ENCODE peak calls at places on chromosomes 4 and X, in nine cellular contexts. One of them, this sample, is unnamed.

GRCh38 chr4:116953947-116954346 is 131.4 kb downstream of the TRAM1L1 start:
- DNase-seq in GM23338: no peak
- DNase-seq in dorsolateral prefrontal cortex: no peak
- DNase-seq in left ventricle myocardium inferior: no peak
- DNase-seq in cardiac muscle cell: no peak
- DNase-seq in progenitor cell of endocrine pancreas: no peak
- DNase-seq in fibroblast of lung: no peak
- DNase-seq in prostate gland: no peak
- DNase-seq in foreskin fibroblast: no peak
- DNase-seq in this sample: no peak

GRCh38 chr4:145276044-145276443 is 95.7 kb upstream of the OTUD4 start:
- DNase-seq in GM23338: no peak
- DNase-seq in dorsolateral prefrontal cortex: no peak
- DNase-seq in left ventricle myocardium inferior: no peak
- DNase-seq in cardiac muscle cell: no peak
- DNase-seq in progenitor cell of endocrine pancreas: no peak
- DNase-seq in fibroblast of lung: no peak
- DNase-seq in prostate gland: no peak
- DNase-seq in foreskin fibroblast: no peak
- DNase-seq in this sample: no peak

GRCh38 chr4:6506616-6507140 is 34.3 kb upstream of the PPP2R2C start:
- DNase-seq in GM23338: no peak
- DNase-seq in dorsolateral prefrontal cortex: no peak
- DNase-seq in left ventricle myocardium inferior: no peak
- DNase-seq in cardiac muscle cell: no peak
- DNase-seq in progenitor cell of endocrine pancreas: no peak
- DNase-seq in fibroblast of lung: no peak
- DNase-seq in prostate gland: no peak
- DNase-seq in foreskin fibroblast: no peak
- DNase-seq in this sample: no peak

GRCh38 chr4:87560802-87561201 is 31.6 kb upstream of the SPARCL1 start:
- DNase-seq in GM23338: no peak
- DNase-seq in dorsolateral prefrontal cortex: no peak
- DNase-seq in left ventricle myocardium inferior: no peak
- DNase-seq in cardiac muscle cell: no peak
- DNase-seq in progenitor cell of endocrine pancreas: no peak
- DNase-seq in fibroblast of lung: no peak
- DNase-seq in prostate gland: no peak
- DNase-seq in foreskin fibroblast: no peak
- DNase-seq in this sample: no peak

GRCh38 chr4:87014284-87014782 is 79.5 kb downstream of the AFF1 start:
- DNase-seq in GM23338: no peak
- DNase-seq in dorsolateral prefrontal cortex: no peak
- DNase-seq in left ventricle myocardium inferior: no peak
- DNase-seq in cardiac muscle cell: peak; percentile 74
- DNase-seq in progenitor cell of endocrine pancreas: no peak
- DNase-seq in fibroblast of lung: no peak
- DNase-seq in prostate gland: no peak
- DNase-seq in foreskin fibroblast: peak; percentile 58
- DNase-seq in this sample: no peak

GRCh38 chr4:102344520-102344954 is 745 bp downstream of the SLC39A8 start:
- DNase-seq in GM23338: peak; percentile 68
- DNase-seq in dorsolateral prefrontal cortex: peak; percentile 76
- DNase-seq in left ventricle myocardium inferior: peak; percentile 53
- DNase-seq in cardiac muscle cell: peak; percentile 61
- DNase-seq in progenitor cell of endocrine pancreas: peak; percentile 48
- DNase-seq in fibroblast of lung: peak; percentile 69
- DNase-seq in prostate gland: peak; percentile 28
- DNase-seq in foreskin fibroblast: peak; percentile 73
- DNase-seq in this sample: no peak

GRCh38 chrX:10781847-10782530 is 161.6 kb upstream of the MID1 start:
- DNase-seq in GM23338: no peak
- DNase-seq in dorsolateral prefrontal cortex: no peak
- DNase-seq in left ventricle myocardium inferior: no peak
- DNase-seq in cardiac muscle cell: no peak
- DNase-seq in progenitor cell of endocrine pancreas: no peak
- DNase-seq in fibroblast of lung: peak; percentile 7
- DNase-seq in prostate gland: no peak
- DNase-seq in foreskin fibroblast: peak; percentile 20
- DNase-seq in this sample: no peak

GRCh38 chr4:780730-781492 is 45.0 kb downstream of the CPLX1 start:
- DNase-seq in GM23338: no peak
- DNase-seq in dorsolateral prefrontal cortex: no peak
- DNase-seq in left ventricle myocardium inferior: no peak
- DNase-seq in cardiac muscle cell: no peak
- DNase-seq in progenitor cell of endocrine pancreas: no peak
- DNase-seq in fibroblast of lung: no peak
- DNase-seq in prostate gland: no peak
- DNase-seq in foreskin fibroblast: no peak
- DNase-seq in this sample: no peak

GRCh38 chrX:105543271-105543670 is 279.1 kb upstream of the NRK start:
- DNase-seq in GM23338: peak; percentile 21
- DNase-seq in dorsolateral prefrontal cortex: no peak
- DNase-seq in left ventricle myocardium inferior: no peak
- DNase-seq in cardiac muscle cell: no peak
- DNase-seq in progenitor cell of endocrine pancreas: no peak
- DNase-seq in fibroblast of lung: no peak
- DNase-seq in prostate gland: no peak
- DNase-seq in foreskin fibroblast: no peak
- DNase-seq in this sample: no peak

GRCh38 chrX:40262641-40263560 is 165.1 kb upstream of the BCOR start:
- DNase-seq in GM23338: no peak
- DNase-seq in dorsolateral prefrontal cortex: no peak
- DNase-seq in left ventricle myocardium inferior: no peak
- DNase-seq in cardiac muscle cell: peak; percentile 69
- DNase-seq in progenitor cell of endocrine pancreas: no peak
- DNase-seq in fibroblast of lung: peak; percentile 62
- DNase-seq in prostate gland: no peak
- DNase-seq in foreskin fibroblast: peak; percentile 74
- DNase-seq in this sample: no peak

GRCh38 chrX:70033348-70033747 is 16.4 kb downstream of the AWAT2 start:
- DNase-seq in GM23338: peak; percentile 76
- DNase-seq in dorsolateral prefrontal cortex: no peak
- DNase-seq in left ventricle myocardium inferior: no peak
- DNase-seq in cardiac muscle cell: peak; percentile 50
- DNase-seq in progenitor cell of endocrine pancreas: no peak
- DNase-seq in fibroblast of lung: no peak
- DNase-seq in prostate gland: no peak
- DNase-seq in foreskin fibroblast: peak; percentile 20
- DNase-seq in this sample: no peak

GRCh38 chr4:98778206-98778605 is 119.8 kb upstream of the TSPAN5 start:
- DNase-seq in GM23338: no peak
- DNase-seq in dorsolateral prefrontal cortex: no peak
- DNase-seq in left ventricle myocardium inferior: no peak
- DNase-seq in cardiac muscle cell: peak; percentile 89
- DNase-seq in progenitor cell of endocrine pancreas: no peak
- DNase-seq in fibroblast of lung: peak; percentile 80
- DNase-seq in prostate gland: no peak
- DNase-seq in foreskin fibroblast: peak; percentile 83
- DNase-seq in this sample: no peak

GRCh38 chrX:24498975-24499374 is 33.9 kb downstream of the PDK3 start:
- DNase-seq in GM23338: peak; percentile 11
- DNase-seq in dorsolateral prefrontal cortex: no peak
- DNase-seq in left ventricle myocardium inferior: no peak
- DNase-seq in cardiac muscle cell: peak; percentile 14
- DNase-seq in progenitor cell of endocrine pancreas: no peak
- DNase-seq in fibroblast of lung: peak; percentile 6
- DNase-seq in prostate gland: no peak
- DNase-seq in foreskin fibroblast: peak; percentile 14
- DNase-seq in this sample: no peak

GRCh38 chrX:80879143-80879542 is 69.5 kb upstream of the BRWD3 start:
- DNase-seq in GM23338: no peak
- DNase-seq in dorsolateral prefrontal cortex: no peak
- DNase-seq in left ventricle myocardium inferior: no peak
- DNase-seq in cardiac muscle cell: no peak
- DNase-seq in progenitor cell of endocrine pancreas: no peak
- DNase-seq in fibroblast of lung: no peak
- DNase-seq in prostate gland: peak; percentile 9
- DNase-seq in foreskin fibroblast: no peak
- DNase-seq in this sample: no peak

GRCh38 chrX:80879916-80880315 is 70.2 kb upstream of the BRWD3 start:
- DNase-seq in GM23338: no peak
- DNase-seq in dorsolateral prefrontal cortex: no peak
- DNase-seq in left ventricle myocardium inferior: no peak
- DNase-seq in cardiac muscle cell: no peak
- DNase-seq in progenitor cell of endocrine pancreas: no peak
- DNase-seq in fibroblast of lung: peak; percentile 6
- DNase-seq in prostate gland: peak; percentile 3
- DNase-seq in foreskin fibroblast: no peak
- DNase-seq in this sample: no peak

DNA sequence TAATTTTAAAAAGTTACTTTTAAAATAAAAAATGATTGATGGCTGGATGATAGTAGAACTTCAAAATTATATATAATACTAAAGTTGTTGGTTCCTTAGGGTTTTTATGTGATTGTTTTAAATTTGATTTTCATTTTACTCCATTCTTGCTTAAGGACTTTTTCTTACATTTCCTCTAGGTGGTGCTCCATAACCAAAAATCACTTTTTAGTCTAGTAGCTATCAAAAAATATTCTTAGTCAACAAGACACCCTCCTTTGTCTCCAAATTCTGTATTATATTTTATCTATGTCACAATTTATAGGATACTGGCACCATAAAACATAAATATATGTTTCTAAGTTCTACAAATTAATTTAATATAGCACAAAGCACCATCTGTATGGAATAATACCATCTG is 67.2 kb upstream of the BRWD3 start:
- DNase-seq in GM23338: peak; percentile 43
- DNase-seq in dorsolateral prefrontal cortex: no peak
- DNase-seq in left ventricle myocardium inferior: no peak
- DNase-seq in cardiac muscle cell: peak; percentile 51
- DNase-seq in progenitor cell of endocrine pancreas: no peak
- DNase-seq in fibroblast of lung: peak; percentile 19
- DNase-seq in prostate gland: no peak
- DNase-seq in foreskin fibroblast: peak; percentile 24
- DNase-seq in this sample: no peak
- TF ChIP-seq CTCF in GM23338: no peak
- TF ChIP-seq CTCF in dorsolateral prefrontal cortex: peak; percentile 53
- TF ChIP-seq CTCF in left ventricle myocardium inferior: peak; percentile 49
- TF ChIP-seq CTCF in cardiac muscle cell: peak; percentile 22
- TF ChIP-seq CTCF in progenitor cell of endocrine pancreas: peak; percentile 61
- TF ChIP-seq CTCF in fibroblast of lung: peak; percentile 13
- TF ChIP-seq CTCF in prostate gland: no peak
- TF ChIP-seq CTCF in foreskin fibroblast: peak; percentile 6
- TF ChIP-seq CTCF in this sample: no peak

GRCh38 chr4:89836031-89836777 is 757 bp downstream of the SNCA start:
- DNase-seq in GM23338: peak; percentile 61
- DNase-seq in dorsolateral prefrontal cortex: peak; percentile 71
- DNase-seq in left ventricle myocardium inferior: no peak
- DNase-seq in cardiac muscle cell: peak; percentile 9
- DNase-seq in progenitor cell of endocrine pancreas: no peak
- DNase-seq in fibroblast of lung: no peak
- DNase-seq in prostate gland: peak; percentile 5
- DNase-seq in foreskin fibroblast: peak; percentile 31
- DNase-seq in this sample: no peak

GRCh38 chr4:89836897-89837384 is at the start of gene SNCA:
- DNase-seq in GM23338: peak; percentile 93
- DNase-seq in dorsolateral prefrontal cortex: peak; percentile 93
- DNase-seq in left ventricle myocardium inferior: peak; percentile 49
- DNase-seq in cardiac muscle cell: peak; percentile 78
- DNase-seq in progenitor cell of endocrine pancreas: peak; percentile 51
- DNase-seq in fibroblast of lung: peak; percentile 69
- DNase-seq in prostate gland: peak; percentile 68
- DNase-seq in foreskin fibroblast: peak; percentile 86
- DNase-seq in this sample: no peak

GRCh38 chr4:89839558-89839957 is 2.6 kb upstream of the SNCA start:
- DNase-seq in GM23338: no peak
- DNase-seq in dorsolateral prefrontal cortex: no peak
- DNase-seq in left ventricle myocardium inferior: no peak
- DNase-seq in cardiac muscle cell: no peak
- DNase-seq in progenitor cell of endocrine pancreas: no peak
- DNase-seq in fibroblast of lung: no peak
- DNase-seq in prostate gland: no peak
- DNase-seq in foreskin fibroblast: no peak
- DNase-seq in this sample: no peak

GRCh38 chr4:89838005-89838404 is 1.0 kb upstream of the SNCA start:
- DNase-seq in GM23338: peak; percentile 47
- DNase-seq in dorsolateral prefrontal cortex: no peak
- DNase-seq in left ventricle myocardium inferior: no peak
- DNase-seq in cardiac muscle cell: peak; percentile 35
- DNase-seq in progenitor cell of endocrine pancreas: no peak
- DNase-seq in fibroblast of lung: peak; percentile 4
- DNase-seq in prostate gland: no peak
- DNase-seq in foreskin fibroblast: peak; percentile 31
- DNase-seq in this sample: no peak

DNA sequence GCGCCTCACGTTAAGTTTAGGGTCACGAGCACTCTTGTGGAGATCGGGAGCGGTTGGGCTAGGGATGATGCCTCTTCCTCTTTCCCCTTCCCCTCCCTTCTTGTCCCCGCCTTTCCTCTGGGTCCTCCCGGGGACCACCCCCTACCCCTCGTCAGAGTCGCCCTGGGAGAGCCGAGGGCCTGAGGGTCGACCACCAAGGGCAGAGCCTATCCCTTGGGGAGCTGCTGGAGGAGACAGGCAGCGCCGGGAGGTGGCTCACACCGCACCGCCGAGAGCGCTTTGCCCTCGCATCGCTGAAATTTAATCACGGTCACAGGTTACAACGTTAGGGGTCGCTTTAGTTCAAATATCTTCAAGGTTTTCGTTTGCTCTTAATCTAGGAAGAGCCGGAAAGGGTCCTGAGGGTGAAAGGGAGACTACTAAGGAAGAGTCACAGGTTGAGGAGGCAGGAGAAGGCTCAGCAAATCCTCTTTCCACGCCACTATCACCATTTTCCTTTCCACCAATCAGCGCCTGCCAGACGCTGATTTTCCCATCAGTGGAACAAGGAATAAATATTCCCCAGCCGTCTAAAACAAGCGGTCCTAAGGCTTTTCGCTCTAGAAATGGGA is 529 bp upstream of the SNCA start:
- DNase-seq in GM23338: no peak
- DNase-seq in dorsolateral prefrontal cortex: peak; percentile 58
- DNase-seq in left ventricle myocardium inferior: no peak
- DNase-seq in cardiac muscle cell: peak; percentile 43
- DNase-seq in progenitor cell of endocrine pancreas: peak; percentile 29
- DNase-seq in fibroblast of lung: peak; percentile 27
- DNase-seq in prostate gland: peak; percentile 18
- DNase-seq in foreskin fibroblast: peak; percentile 70
- DNase-seq in this sample: no peak
- TF ChIP-seq CTCF in GM23338: peak; percentile 49
- TF ChIP-seq CTCF in dorsolateral prefrontal cortex: no peak
- TF ChIP-seq CTCF in left ventricle myocardium inferior: no peak
- TF ChIP-seq CTCF in cardiac muscle cell: peak; percentile 22
- TF ChIP-seq CTCF in progenitor cell of endocrine pancreas: peak; percentile 43
- TF ChIP-seq CTCF in fibroblast of lung: no peak
- TF ChIP-seq CTCF in prostate gland: no peak
- TF ChIP-seq CTCF in foreskin fibroblast: no peak
- TF ChIP-seq CTCF in this sample: no peak

GRCh38 chr4:94332983-94333590 is 9.5 kb downstream of the HPGDS start:
- DNase-seq in GM23338: peak; percentile 64
- DNase-seq in dorsolateral prefrontal cortex: no peak
- DNase-seq in left ventricle myocardium inferior: no peak
- DNase-seq in cardiac muscle cell: peak; percentile 31
- DNase-seq in progenitor cell of endocrine pancreas: no peak
- DNase-seq in fibroblast of lung: no peak
- DNase-seq in prostate gland: no peak
- DNase-seq in foreskin fibroblast: no peak
- DNase-seq in this sample: no peak
- TF ChIP-seq CTCF in GM23338: peak; percentile 58
- TF ChIP-seq CTCF in dorsolateral prefrontal cortex: no peak
- TF ChIP-seq CTCF in left ventricle myocardium inferior: peak; percentile 66
- TF ChIP-seq CTCF in cardiac muscle cell: peak; percentile 43
- TF ChIP-seq CTCF in progenitor cell of endocrine pancreas: peak; percentile 34
- TF ChIP-seq CTCF in fibroblast of lung: no peak
- TF ChIP-seq CTCF in prostate gland: no peak
- TF ChIP-seq CTCF in foreskin fibroblast: no peak
- TF ChIP-seq CTCF in this sample: no peak

GRCh38 chr4:169200361-169201030 is 70.3 kb downstream of the SH3RF1 start:
- DNase-seq in GM23338: no peak
- DNase-seq in dorsolateral prefrontal cortex: no peak
- DNase-seq in left ventricle myocardium inferior: no peak
- DNase-seq in cardiac muscle cell: no peak
- DNase-seq in progenitor cell of endocrine pancreas: no peak
- DNase-seq in fibroblast of lung: no peak
- DNase-seq in prostate gland: no peak
- DNase-seq in foreskin fibroblast: no peak
- DNase-seq in this sample: no peak
- TF ChIP-seq CTCF in GM23338: no peak
- TF ChIP-seq CTCF in dorsolateral prefrontal cortex: no peak
- TF ChIP-seq CTCF in left ventricle myocardium inferior: no peak
- TF ChIP-seq CTCF in cardiac muscle cell: no peak
- TF ChIP-seq CTCF in progenitor cell of endocrine pancreas: no peak
- TF ChIP-seq CTCF in fibroblast of lung: no peak
- TF ChIP-seq CTCF in prostate gland: no peak
- TF ChIP-seq CTCF in foreskin fibroblast: no peak
- TF ChIP-seq CTCF in this sample: no peak